ENCODE peak calls at places on chromosomes 6 and 20, in seven cellular contexts. X is K562; S is B cell; D is AG20443; B is fibroblast of the aortic adventitia; M is effector memory CD8-positive, alpha-beta T cell; L is SHP77. W is an unnamed sample.

GRCh38 chr6:119276211-119276610 is 73.3 kb downstream of the MAN1A1 start:
- DNase-seq in X (no peak), S (no peak), D (peak; percentile 33), B (peak; percentile 58), M (no peak), L (no peak), W (no peak)

GRCh38 chr6:113856011-113856551 is 1.1 kb upstream of the MARCKS start:
- DNase-seq in X (no peak), S (peak; percentile 36), D (peak; percentile 20), B (peak; percentile 68), M (no peak), L (peak; percentile 48), W (no peak)

GRCh38 chr6:31877651-31878161 is 1.1 kb downstream of the SLC44A4 start:
- DNase-seq in X (no peak), S (no peak), D (no peak), B (no peak), M (no peak), L (peak; percentile 50), W (no peak)

GRCh38 chr6:31822038-31822821 is 5.3 kb upstream of the HSPA1B start:
- DNase-seq in X (peak; percentile 97), S (peak; percentile 78), D (peak; percentile 86), B (peak; percentile 93), M (peak; percentile 37), L (peak; percentile 51), W (peak; percentile 84)

GRCh38 chr6:117739869-117740268 is 64.6 kb downstream of the NUS1 start:
- DNase-seq in X (no peak), S (no peak), D (no peak), B (no peak), M (no peak), L (no peak), W (no peak)

GRCh38 chr6:168390746-168391400 is 50.1 kb upstream of the SMOC2 start:
- DNase-seq in X (no peak), S (no peak), D (no peak), B (no peak), M (no peak), L (no peak), W (no peak)

GRCh38 chr6:119384444-119384843 is 34.9 kb upstream of the MAN1A1 start:
- DNase-seq in X (no peak), S (no peak), D (no peak), B (peak; percentile 82), M (no peak), L (no peak), W (no peak)

GRCh38 chr6:30955367-30956042 is 14.7 kb downstream of the MUCL3 start:
- DNase-seq in X (peak; percentile 89), S (peak; percentile 85), D (peak; percentile 63), B (no peak), M (peak; percentile 50), L (no peak), W (peak; percentile 65)

GRCh38 chr20:58109126-58109880 is 119.2 kb downstream of the ANKRD60 start:
- DNase-seq in X (no peak), S (no peak), D (peak; percentile 74), B (peak; percentile 51), M (no peak), L (no peak), W (no peak)

GRCh38 chr20:40673442-40673841 is 15.6 kb downstream of the MAFB start:
- DNase-seq in X (no peak), S (no peak), D (no peak), B (no peak), M (no peak), L (no peak), W (no peak)

GRCh38 chr6:132087391-132087790 is 136.2 kb upstream of the CCN2 start:
- DNase-seq in X (no peak), S (no peak), D (no peak), B (peak; percentile 78), M (no peak), L (no peak), W (no peak)

GRCh38 chr20:37821691-37822655 is 81.0 kb upstream of the VSTM2L start:
- DNase-seq in X (no peak), S (no peak), D (peak; percentile 93), B (peak; percentile 68), M (no peak), L (no peak), W (no peak)

GRCh38 chr6:23213193-23213592 is 643.8 kb downstream of the HDGFL1 start:
- DNase-seq in X (no peak), S (no peak), D (peak; percentile 23), B (no peak), M (no peak), L (no peak), W (no peak)

GRCh38 chr6:142474446-142475289 is 172.9 kb downstream of the ADGRG6 start:
- DNase-seq in X (peak; percentile 52), S (peak; percentile 33), D (peak; percentile 57), B (peak; percentile 78), M (no peak), L (peak; percentile 51), W (no peak)

GRCh38 chr6:106747139-106747538 is 117.8 kb downstream of the QRSL1 start:
- DNase-seq in X (no peak), S (no peak), D (no peak), B (no peak), M (no peak), L (peak; percentile 93), W (no peak)

GRCh38 chr6:45686841-45687569 is 309.3 kb upstream of the SUPT3H start:
- DNase-seq in X (no peak), S (no peak), D (no peak), B (no peak), M (no peak), L (no peak), W (no peak)